ENCODE peak calls at places on chromosomes 5 and 9, in four cellular contexts. One of them, this sample, is unnamed.

GRCh38 chr9:35116539-35116897 is 856 bp upstream of the ATOSB start:
- DNase-seq in GM12865: no peak
- DNase-seq in central memory CD8-positive, alpha-beta T cell: no peak
- DNase-seq in kidney: no peak
- DNase-seq in this sample: no peak

GRCh38 chr9:70081120-70081495 is 37.5 kb downstream of the MAMDC2 start:
- DNase-seq in GM12865: no peak
- DNase-seq in central memory CD8-positive, alpha-beta T cell: no peak
- DNase-seq in kidney: no peak
- DNase-seq in this sample: no peak

GRCh38 chr5:94751456-94751855 is 133.0 kb downstream of the SLF1 start:
- DNase-seq in GM12865: no peak
- DNase-seq in central memory CD8-positive, alpha-beta T cell: no peak
- DNase-seq in kidney: no peak
- DNase-seq in this sample: peak

GRCh38 chr5:118701796-118702195 is 286.6 kb downstream of the DTWD2 start:
- DNase-seq in GM12865: no peak
- DNase-seq in central memory CD8-positive, alpha-beta T cell: no peak
- DNase-seq in kidney: no peak
- DNase-seq in this sample: no peak

GRCh38 chr9:91994422-91994821 is 44.4 kb upstream of the ROR2 start:
- DNase-seq in GM12865: no peak
- DNase-seq in central memory CD8-positive, alpha-beta T cell: no peak
- DNase-seq in kidney: no peak
- DNase-seq in this sample: no peak

GRCh38 chr5:41877408-41877807 is 7.2 kb upstream of the OXCT1 start:
- DNase-seq in GM12865: no peak
- DNase-seq in central memory CD8-positive, alpha-beta T cell: no peak
- DNase-seq in kidney: no peak
- DNase-seq in this sample: no peak

GRCh38 chr5:138054863-138055558 is 22.1 kb upstream of the FAM13B start:
- DNase-seq in GM12865: no peak
- DNase-seq in central memory CD8-positive, alpha-beta T cell: no peak
- DNase-seq in kidney: no peak
- DNase-seq in this sample: no peak

GRCh38 chr5:162939962-162940361 is 497.4 kb upstream of the CCNG1 start:
- DNase-seq in GM12865: no peak
- DNase-seq in central memory CD8-positive, alpha-beta T cell: no peak
- DNase-seq in kidney: no peak
- DNase-seq in this sample: peak

GRCh38 chr9:108186996-108187395 is 668.8 kb downstream of the ACTL7B start:
- DNase-seq in GM12865: no peak
- DNase-seq in central memory CD8-positive, alpha-beta T cell: no peak
- DNase-seq in kidney: peak
- DNase-seq in this sample: no peak

GRCh38 chr5:8340739-8341344 is 471.9 kb downstream of the MTRR start:
- DNase-seq in GM12865: no peak
- DNase-seq in central memory CD8-positive, alpha-beta T cell: no peak
- DNase-seq in kidney: no peak
- DNase-seq in this sample: no peak

GRCh38 chr5:131677115-131677514 is 42.1 kb upstream of the RAPGEF6 start:
- DNase-seq in GM12865: no peak
- DNase-seq in central memory CD8-positive, alpha-beta T cell: no peak
- DNase-seq in kidney: no peak
- DNase-seq in this sample: no peak

GRCh38 chr9:101536351-101536750 is 2.7 kb downstream of the RNF20 start:
- DNase-seq in GM12865: no peak
- DNase-seq in central memory CD8-positive, alpha-beta T cell: no peak
- DNase-seq in kidney: no peak
- DNase-seq in this sample: no peak

GRCh38 chr9:125600194-125600593 is 106.8 kb downstream of the MAPKAP1 start:
- DNase-seq in GM12865: no peak
- DNase-seq in central memory CD8-positive, alpha-beta T cell: no peak
- DNase-seq in kidney: no peak
- DNase-seq in this sample: no peak

GRCh38 chr5:181163487-181164075 is 16.2 kb downstream of the OR2V2 start:
- DNase-seq in GM12865: peak
- DNase-seq in central memory CD8-positive, alpha-beta T cell: no peak
- DNase-seq in kidney: no peak
- DNase-seq in this sample: no peak

GRCh38 chr9:73270967-73271722 is 119.5 kb downstream of the ANXA1 start:
- DNase-seq in GM12865: no peak
- DNase-seq in central memory CD8-positive, alpha-beta T cell: no peak
- DNase-seq in kidney: no peak
- DNase-seq in this sample: no peak

GRCh38 chr5:73121109-73121443 is 701 bp downstream of the TMEM171 start:
- DNase-seq in GM12865: no peak
- DNase-seq in central memory CD8-positive, alpha-beta T cell: no peak
- DNase-seq in kidney: no peak
- DNase-seq in this sample: no peak

GRCh38 chr9:106970219-106970975 is 107.4 kb downstream of the ZNF462 start:
- DNase-seq in GM12865: no peak
- DNase-seq in central memory CD8-positive, alpha-beta T cell: no peak
- DNase-seq in kidney: no peak
- DNase-seq in this sample: peak

GRCh38 chr9:91948423-91949292 is 1.4 kb downstream of the ROR2 start:
- DNase-seq in GM12865: no peak
- DNase-seq in central memory CD8-positive, alpha-beta T cell: no peak
- DNase-seq in kidney: peak
- DNase-seq in this sample: peak

GRCh38 chr9:91163773-91164471 is 197.8 kb downstream of the AUH start:
- DNase-seq in GM12865: no peak
- DNase-seq in central memory CD8-positive, alpha-beta T cell: no peak
- DNase-seq in kidney: no peak
- DNase-seq in this sample: no peak

GRCh38 chr5:59673438-59674058 is 220.0 kb downstream of the PDE4D start:
- DNase-seq in GM12865: peak
- DNase-seq in central memory CD8-positive, alpha-beta T cell: no peak
- DNase-seq in kidney: no peak
- DNase-seq in this sample: no peak

GRCh38 chr5:149323235-149324205 is 21.8 kb upstream of the GRPEL2 start:
- DNase-seq in GM12865: no peak
- DNase-seq in central memory CD8-positive, alpha-beta T cell: no peak
- DNase-seq in kidney: no peak
- DNase-seq in this sample: no peak

GRCh38 chr5:102628449-102629175 is 126.5 kb upstream of the PAM start:
- DNase-seq in GM12865: no peak
- DNase-seq in central memory CD8-positive, alpha-beta T cell: no peak
- DNase-seq in kidney: no peak
- DNase-seq in this sample: no peak

This sample was measured in HAP-1.